ENCODE peak calls at places on chromosomes 6 and 20, in five cellular contexts. O is ovary, H is IMR-90, T is Peyer's patch, K is brain microvascular endothelial cell. D is an unnamed sample.

GRCh38 chr20:63092660-63093215 is 86.0 kb upstream of the BHLHE23 start:
- DNase-seq in O (no peak), H (no peak), T (no peak), K (no peak), D (no peak)

GRCh38 chr6:38525888-38526287 is 113.8 kb downstream of the BTBD9 start:
- DNase-seq in O (no peak), H (no peak), T (no peak), K (no peak), D (no peak)

GRCh38 chr6:165244524-165245247 is 64.7 kb downstream of the C6orf118 start:
- DNase-seq in O (no peak), H (no peak), T (no peak), K (no peak), D (no peak)

GRCh38 chr6:142944126-142945066 is 580 bp downstream of the HIVEP2 start:
- DNase-seq in O (peak), H (peak), T (peak), K (peak), D (peak)

GRCh38 chr20:41592516-41593192 is 25.5 kb downstream of the CHD6 start:
- DNase-seq in O (no peak), H (no peak), T (no peak), K (no peak), D (no peak)

GRCh38 chr6:19999319-20000191 is 162.4 kb downstream of the ID4 start:
- DNase-seq in O (no peak), H (peak), T (no peak), K (peak), D (no peak)

GRCh38 chr6:131923356-131923755 is 27.8 kb downstream of the CCN2 start:
- DNase-seq in O (peak), H (peak), T (no peak), K (peak), D (no peak)

GRCh38 chr20:10539818-10540553 is 104.9 kb downstream of the SLX4IP start:
- DNase-seq in O (no peak), H (no peak), T (no peak), K (no peak), D (no peak)

GRCh38 chr6:151494235-151494950 is 576 bp downstream of the CCDC170 start:
- DNase-seq in O (peak), H (peak), T (no peak), K (peak), D (no peak)

GRCh38 chr20:24605937-24606455 is 136.6 kb downstream of the SYNDIG1 start:
- DNase-seq in O (no peak), H (no peak), T (no peak), K (no peak), D (no peak)

GRCh38 chr6:104325341-104326172 is 534.2 kb downstream of the HACE1 start:
- DNase-seq in O (no peak), H (no peak), T (no peak), K (peak), D (no peak)

GRCh38 chr6:26270903-26271639 is 93.9 kb upstream of the BTN3A2 start:
- DNase-seq in O (peak), H (peak), T (peak), K (peak), D (peak)

GRCh38 chr6:20441921-20442320 is 40.2 kb downstream of the E2F3 start:
- DNase-seq in O (no peak), H (no peak), T (no peak), K (no peak), D (no peak)

GRCh38 chr6:158705386-158706126 is 55.7 kb downstream of the SYTL3 start:
- DNase-seq in O (no peak), H (no peak), T (peak), K (no peak), D (no peak)

GRCh38 chr6:158708239-158708638 is 58.4 kb downstream of the SYTL3 start:
- DNase-seq in O (peak), H (peak), T (peak), K (peak), D (no peak)

GRCh38 chr6:158707826-158708225 is 58.0 kb downstream of the SYTL3 start:
- DNase-seq in O (peak), H (no peak), T (peak), K (no peak), D (no peak)

GRCh38 chr6:158707120-158707519 is 57.3 kb downstream of the SYTL3 start:
- DNase-seq in O (peak), H (peak), T (peak), K (peak), D (no peak)

GRCh38 chr6:158706369-158706982 is 56.6 kb downstream of the SYTL3 start:
- DNase-seq in O (peak), H (peak), T (peak), K (peak), D (peak)
- H3K4me3 ChIP-seq in O (no peak), H (no peak), T (no peak), K (no peak), D (no peak)

GRCh38 chr6:40582892-40583291 is 4.3 kb downstream of the LRFN2 start:
- DNase-seq in O (no peak), H (no peak), T (no peak), K (no peak), D (no peak)
- TF ChIP-seq CTCF in O (no peak), H (no peak), T (no peak), K (peak), D (peak)

GRCh38 chr6:149452062-149452939 is 32.5 kb downstream of the ZC3H12D start:
- DNase-seq in O (no peak), H (no peak), T (no peak), K (no peak), D (no peak)

GRCh38 chr6:149451361-149452061 is 33.3 kb downstream of the ZC3H12D start:
- DNase-seq in O (no peak), H (no peak), T (no peak), K (no peak), D (no peak)

GRCh38 chr6:149449054-149449453 is 35.8 kb downstream of the ZC3H12D start:
- DNase-seq in O (no peak), H (no peak), T (no peak), K (no peak), D (no peak)

GRCh38 chr6:149450679-149451360 is 34.0 kb downstream of the ZC3H12D start:
- DNase-seq in O (no peak), H (no peak), T (no peak), K (no peak), D (no peak)

DNA sequence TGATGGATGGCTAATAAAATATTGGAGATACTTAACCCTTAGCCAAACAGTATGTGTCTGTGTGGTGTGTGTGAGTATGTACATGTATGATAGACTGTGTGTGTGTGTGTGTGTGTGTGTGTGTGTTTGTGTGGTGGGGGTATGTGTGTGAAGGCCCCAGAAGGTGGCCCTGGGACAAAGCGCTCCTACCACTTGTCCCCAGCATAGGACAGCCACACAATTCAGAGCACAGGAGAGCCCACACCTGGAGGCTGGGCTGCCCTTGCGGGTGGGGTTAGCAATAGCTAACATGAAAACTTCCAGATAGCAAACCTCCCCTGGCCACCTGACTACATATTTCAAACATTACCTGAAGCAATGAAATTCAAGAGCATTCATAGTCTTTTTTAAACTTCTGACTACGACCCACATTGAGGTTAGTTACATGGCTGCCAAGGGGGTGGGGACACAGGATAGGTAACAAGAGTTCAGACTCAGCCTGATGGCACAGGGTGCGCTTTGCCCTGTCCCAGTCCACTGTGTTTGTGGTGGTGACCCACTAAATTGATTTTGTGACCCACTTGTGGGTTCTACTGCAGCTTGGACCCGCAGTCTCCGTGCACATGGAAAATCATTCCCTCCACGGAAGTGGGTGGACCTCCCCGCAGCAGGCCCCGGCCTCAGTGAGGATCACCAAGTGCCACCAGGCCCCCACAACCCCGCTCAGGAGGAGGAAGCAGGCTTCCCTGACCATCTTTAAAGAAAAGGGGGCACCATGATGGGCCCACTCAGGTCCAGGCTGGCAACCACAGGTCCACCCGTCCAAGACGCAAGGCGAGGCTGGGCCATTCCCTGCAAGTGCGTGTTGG is 34.8 kb downstream of the ZC3H12D start:
- DNase-seq in O (no peak), H (no peak), T (no peak), K (no peak), D (no peak)
- H3K4me3 ChIP-seq in O (peak), H (no peak), T (no peak), K (peak), D (peak)

GRCh38 chr6:190596-191395 is 101.5 kb upstream of the DUSP22 start:
- DNase-seq in O (no peak), H (no peak), T (peak), K (no peak), D (no peak)
- TF ChIP-seq CTCF in O (no peak), H (no peak), T (no peak), K (peak), D (peak)

GRCh38 chr6:42745083-42745637 is 743 bp downstream of the TBCC start:
- DNase-seq in O (peak), H (peak), T (peak), K (no peak), D (no peak)

GRCh38 chr6:42746452-42747400 is 823 bp upstream of the TBCC start:
- DNase-seq in O (peak), H (peak), T (peak), K (peak), D (peak)

GRCh38 chr6:42751055-42751454 is 5.2 kb upstream of the TBCC start:
- DNase-seq in O (no peak), H (no peak), T (no peak), K (no peak), D (no peak)

GRCh38 chr6:42745638-42746451 is at the start of gene TBCC:
- DNase-seq in O (peak), H (peak), T (peak), K (peak), D (peak)

DNA sequence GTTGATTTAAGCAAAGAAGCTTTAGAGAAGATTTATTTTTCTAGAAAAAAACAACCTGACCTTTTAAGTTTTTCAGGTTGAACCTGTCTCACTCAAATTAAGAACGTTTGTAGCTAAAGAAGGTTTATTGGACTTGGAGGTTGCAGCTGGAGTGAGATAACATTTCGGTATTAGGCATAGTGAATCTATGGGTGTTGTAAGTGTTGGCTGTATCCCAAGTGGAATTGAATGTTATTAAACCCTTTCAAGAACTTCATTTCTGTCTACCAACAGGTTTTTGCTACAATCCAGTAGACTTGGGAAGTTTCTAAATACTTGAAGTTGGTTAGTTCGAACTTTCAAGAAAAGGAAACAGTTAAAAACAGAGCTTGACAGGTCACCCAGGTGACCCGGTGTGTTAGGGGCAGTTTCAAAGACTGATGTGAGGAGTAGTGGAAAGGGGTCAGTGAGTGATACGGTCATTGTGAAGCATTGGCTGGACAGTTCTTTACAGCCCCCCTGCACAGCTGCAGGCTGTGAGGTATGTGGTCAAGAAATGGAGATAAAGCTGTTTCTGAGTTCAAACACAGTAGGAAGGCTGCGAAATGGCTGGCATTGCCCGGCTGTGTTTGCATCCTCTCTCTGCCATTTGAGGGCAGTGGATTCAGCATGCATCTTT is 2.5 kb upstream of the TBCC start:
- DNase-seq in O (no peak), H (no peak), T (no peak), K (no peak), D (no peak)
- H3K4me3 ChIP-seq in O (no peak), H (no peak), T (no peak), K (no peak), D (no peak)

GRCh38 chr20:17875981-17876385 is 92.6 kb downstream of the SNX5 start:
- DNase-seq in O (no peak), H (no peak), T (no peak), K (no peak), D (no peak)
- TF ChIP-seq CTCF in O (no peak), H (no peak), T (no peak), K (peak), D (peak)

GRCh38 chr6:122788663-122789062 is 395 bp upstream of the SMPDL3A start:
- DNase-seq in O (no peak), H (no peak), T (no peak), K (no peak), D (no peak)

GRCh38 chr6:122789078-122789861 is at the start of gene SMPDL3A:
- DNase-seq in O (peak), H (peak), T (peak), K (peak), D (no peak)

GRCh38 chr6:122789862-122790739 is 1.0 kb downstream of the SMPDL3A start:
- DNase-seq in O (no peak), H (peak), T (no peak), K (peak), D (no peak)

GRCh38 chr6:122790740-122791679 is 2.0 kb downstream of the SMPDL3A start:
- DNase-seq in O (no peak), H (peak), T (no peak), K (no peak), D (no peak)

DNA sequence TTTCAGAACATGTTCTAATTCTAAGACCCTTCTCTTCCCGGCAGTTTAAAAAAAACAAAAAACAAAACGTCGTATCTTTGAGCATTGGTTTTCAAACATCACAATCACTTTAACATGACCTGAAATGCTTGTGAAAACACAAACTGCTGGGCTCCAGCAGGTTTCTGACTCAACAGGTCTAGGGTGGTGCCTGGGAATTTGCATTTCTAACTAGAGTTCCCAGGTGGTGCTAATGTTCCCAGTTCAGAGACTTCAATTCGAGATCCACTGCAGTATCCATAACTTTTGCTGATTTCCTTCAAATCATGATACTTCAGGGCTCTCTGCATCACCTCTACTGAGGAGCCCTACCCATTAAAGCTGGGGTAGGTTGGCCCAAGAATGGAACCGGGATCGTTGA is 850 bp upstream of the SMPDL3A start:
- DNase-seq in O (no peak), H (no peak), T (no peak), K (no peak), D (no peak)
- H3K4me3 ChIP-seq in O (peak), H (no peak), T (no peak), K (no peak), D (no peak)

DNA sequence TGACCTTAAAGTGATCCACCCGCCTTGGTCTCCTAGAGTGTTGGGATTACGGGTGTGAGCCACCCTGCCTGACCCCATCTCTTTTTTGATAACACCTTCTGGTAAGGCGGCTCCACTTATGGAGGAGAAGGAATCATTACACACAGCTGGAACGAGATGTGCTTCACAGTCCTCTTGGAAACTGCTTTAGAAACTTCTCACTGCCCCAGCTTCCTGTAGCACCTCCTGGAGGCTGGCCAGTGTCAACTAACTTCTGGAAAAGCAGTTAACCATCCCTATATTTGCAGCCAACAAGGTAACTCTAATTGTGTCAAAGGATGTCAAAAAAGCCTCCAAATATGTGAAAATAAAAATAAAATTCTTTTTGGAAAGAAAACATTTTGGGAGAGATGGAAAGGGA is 48.8 kb upstream of the BCLAF1 start:
- DNase-seq in O (no peak), H (no peak), T (no peak), K (no peak), D (no peak)
- TF ChIP-seq CTCF in O (no peak), H (no peak), T (no peak), K (no peak), D (no peak)